ENCODE peak calls at places on chromosomes 11 and 22, in four cellular contexts. One of them, this sample, is unnamed.

GRCh38 chr11:3120071-3120792 is 44.9 kb downstream of the OSBPL5 start:
- DNase-seq in AG09319: no peak
- DNase-seq in CD4-positive, alpha-beta T cell: no peak
- DNase-seq in RWPE1: no peak
- DNase-seq in this sample: no peak

GRCh38 chr22:23256986-23257888 is 76.9 kb downstream of the BCR start:
- DNase-seq in CD4-positive, alpha-beta T cell: no peak
- DNase-seq in RWPE1: peak
- DNase-seq in AG09319: peak
- DNase-seq in this sample: no peak

GRCh38 chr11:8262552-8263108 is 1.0 kb downstream of the LMO1 start:
- DNase-seq in RWPE1: peak
- DNase-seq in CD4-positive, alpha-beta T cell: no peak
- DNase-seq in AG09319: peak
- DNase-seq in this sample: peak

GRCh38 chr11:71247551-71248250 is 4.7 kb downstream of the SHANK2 start:
- DNase-seq in RWPE1: no peak
- DNase-seq in CD4-positive, alpha-beta T cell: no peak
- DNase-seq in AG09319: no peak
- DNase-seq in this sample: no peak

GRCh38 chr11:47241740-47242400 is 6.7 kb downstream of the ACP2 start:
- DNase-seq in CD4-positive, alpha-beta T cell: no peak
- DNase-seq in AG09319: no peak
- DNase-seq in RWPE1: no peak
- DNase-seq in this sample: no peak

GRCh38 chr11:95050595-95051202 is 1.5 kb downstream of the KDM4F start:
- DNase-seq in AG09319: no peak
- DNase-seq in CD4-positive, alpha-beta T cell: no peak
- DNase-seq in RWPE1: no peak
- DNase-seq in this sample: no peak

GRCh38 chr11:16299884-16300778 is 56.2 kb downstream of the SOX6 start:
- DNase-seq in RWPE1: no peak
- DNase-seq in AG09319: no peak
- DNase-seq in CD4-positive, alpha-beta T cell: no peak
- DNase-seq in this sample: no peak

GRCh38 chr22:40533712-40534378 is 102.7 kb downstream of the MRTFA start:
- DNase-seq in RWPE1: peak
- DNase-seq in AG09319: no peak
- DNase-seq in CD4-positive, alpha-beta T cell: peak
- DNase-seq in this sample: no peak

GRCh38 chr11:13318498-13319295 is 41.1 kb downstream of the BMAL1 start:
- DNase-seq in AG09319: no peak
- DNase-seq in CD4-positive, alpha-beta T cell: no peak
- DNase-seq in RWPE1: no peak
- DNase-seq in this sample: no peak

GRCh38 chr22:38404419-38404818 is 50.6 kb downstream of the KCNJ4 start:
- DNase-seq in CD4-positive, alpha-beta T cell: no peak
- DNase-seq in RWPE1: no peak
- DNase-seq in AG09319: no peak
- DNase-seq in this sample: no peak

GRCh38 chr11:75263944-75264349 is 23.4 kb downstream of the TPBGL start:
- DNase-seq in AG09319: no peak
- DNase-seq in RWPE1: no peak
- DNase-seq in CD4-positive, alpha-beta T cell: no peak
- DNase-seq in this sample: no peak

GRCh38 chr11:35875063-35875462 is 68.8 kb upstream of the LDLRAD3 start:
- DNase-seq in CD4-positive, alpha-beta T cell: no peak
- DNase-seq in AG09319: no peak
- DNase-seq in RWPE1: no peak
- DNase-seq in this sample: no peak

GRCh38 chr22:30262917-30263741 is 3.5 kb downstream of the OSM start:
- DNase-seq in AG09319: no peak
- DNase-seq in RWPE1: peak
- DNase-seq in CD4-positive, alpha-beta T cell: peak
- DNase-seq in this sample: peak

GRCh38 chr11:35487532-35488078 is 37.8 kb downstream of the PAMR1 start:
- DNase-seq in AG09319: no peak
- DNase-seq in RWPE1: no peak
- DNase-seq in CD4-positive, alpha-beta T cell: no peak
- DNase-seq in this sample: peak

GRCh38 chr22:41380993-41381328 is 781 bp upstream of the TEF start:
- DNase-seq in CD4-positive, alpha-beta T cell: no peak
- DNase-seq in AG09319: peak
- DNase-seq in RWPE1: peak
- DNase-seq in this sample: no peak

GRCh38 chr11:10605941-10606381 is 37.5 kb upstream of the LYVE1 start:
- DNase-seq in RWPE1: no peak
- DNase-seq in CD4-positive, alpha-beta T cell: no peak
- DNase-seq in AG09319: no peak
- DNase-seq in this sample: peak

DNA sequence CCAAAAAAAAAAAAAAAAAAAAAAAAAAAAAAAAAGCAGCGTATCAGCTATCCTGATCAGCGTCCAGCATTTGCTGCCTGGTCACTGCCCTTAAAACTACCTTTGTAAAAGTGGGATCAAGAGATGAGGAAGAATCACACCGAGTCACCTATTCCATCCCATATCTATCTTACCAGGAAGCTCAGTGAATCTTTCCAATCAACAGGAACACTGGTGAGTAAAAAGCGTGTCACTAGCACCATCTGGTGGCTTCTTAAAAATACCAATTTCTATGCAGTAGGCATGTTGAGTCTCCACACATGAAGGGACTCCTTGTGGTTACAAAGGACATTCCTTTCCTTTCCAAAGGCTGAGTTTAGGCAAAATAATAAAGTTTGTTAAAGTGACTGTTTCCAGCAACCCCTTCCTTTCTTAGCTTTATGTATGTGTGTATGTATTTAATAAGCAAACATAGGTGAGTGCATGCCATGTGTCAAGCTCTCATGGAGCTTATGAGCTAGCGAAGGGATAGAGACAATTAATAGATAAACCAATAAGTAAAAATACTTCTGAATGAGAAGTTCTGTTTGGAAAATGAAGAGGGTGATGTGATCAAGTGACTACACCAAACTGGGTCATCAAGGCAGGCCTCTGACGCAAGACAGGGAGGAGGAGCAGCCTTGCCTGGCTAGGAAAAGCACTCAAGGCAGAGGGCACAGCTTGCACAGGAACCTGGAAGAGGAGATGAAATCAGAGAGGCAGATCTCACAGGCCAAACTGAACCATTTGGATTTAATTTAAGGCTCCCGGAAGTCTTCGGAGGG is 13.9 kb upstream of the TP53AIP1 start:
- DNase-seq in CD4-positive, alpha-beta T cell: no peak
- DNase-seq in AG09319: peak
- DNase-seq in RWPE1: peak
- DNase-seq in this sample: peak
- TF ChIP-seq CTCF in CD4-positive, alpha-beta T cell: peak
- TF ChIP-seq CTCF in AG09319: peak
- TF ChIP-seq CTCF in RWPE1: peak
- TF ChIP-seq CTCF in this sample: peak

DNA sequence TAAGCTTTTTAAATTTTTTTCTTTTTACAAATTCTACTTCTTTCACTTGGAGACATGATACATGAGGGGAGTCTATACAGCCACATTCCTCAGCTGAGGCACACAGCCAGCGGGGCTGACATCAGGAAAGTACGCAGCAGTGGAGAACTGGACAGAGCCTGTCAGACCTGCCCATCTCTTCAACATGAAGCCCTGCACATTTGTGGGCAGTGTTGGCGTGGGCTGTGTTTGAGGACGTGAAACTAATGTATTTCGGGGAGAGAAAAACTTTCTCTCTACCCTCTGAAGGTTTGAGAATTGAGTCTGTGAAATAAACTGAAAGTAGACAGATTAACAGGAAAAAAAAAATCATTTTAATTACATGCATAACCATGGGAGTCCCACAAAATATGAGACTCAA is 84.8 kb upstream of the HTATIP2 start:
- DNase-seq in CD4-positive, alpha-beta T cell: no peak
- DNase-seq in AG09319: no peak
- DNase-seq in RWPE1: no peak
- DNase-seq in this sample: no peak
- TF ChIP-seq CTCF in CD4-positive, alpha-beta T cell: no peak
- TF ChIP-seq CTCF in AG09319: no peak
- TF ChIP-seq CTCF in RWPE1: no peak
- TF ChIP-seq CTCF in this sample: no peak

GRCh38 chr11:1567721-1568100 is 4.4 kb downstream of the DUSP8 start:
- DNase-seq in CD4-positive, alpha-beta T cell: no peak
- DNase-seq in AG09319: no peak
- DNase-seq in RWPE1: no peak
- DNase-seq in this sample: no peak

GRCh38 chr11:1567052-1567720 is 4.9 kb downstream of the DUSP8 start:
- DNase-seq in RWPE1: no peak
- DNase-seq in AG09319: no peak
- DNase-seq in CD4-positive, alpha-beta T cell: no peak
- DNase-seq in this sample: peak

GRCh38 chr11:1565173-1565903 is 6.7 kb downstream of the DUSP8 start:
- DNase-seq in RWPE1: no peak
- DNase-seq in AG09319: no peak
- DNase-seq in CD4-positive, alpha-beta T cell: no peak
- DNase-seq in this sample: peak

GRCh38 chr11:1565904-1566247 is 6.2 kb downstream of the DUSP8 start:
- DNase-seq in CD4-positive, alpha-beta T cell: no peak
- DNase-seq in RWPE1: no peak
- DNase-seq in AG09319: no peak
- DNase-seq in this sample: no peak

DNA sequence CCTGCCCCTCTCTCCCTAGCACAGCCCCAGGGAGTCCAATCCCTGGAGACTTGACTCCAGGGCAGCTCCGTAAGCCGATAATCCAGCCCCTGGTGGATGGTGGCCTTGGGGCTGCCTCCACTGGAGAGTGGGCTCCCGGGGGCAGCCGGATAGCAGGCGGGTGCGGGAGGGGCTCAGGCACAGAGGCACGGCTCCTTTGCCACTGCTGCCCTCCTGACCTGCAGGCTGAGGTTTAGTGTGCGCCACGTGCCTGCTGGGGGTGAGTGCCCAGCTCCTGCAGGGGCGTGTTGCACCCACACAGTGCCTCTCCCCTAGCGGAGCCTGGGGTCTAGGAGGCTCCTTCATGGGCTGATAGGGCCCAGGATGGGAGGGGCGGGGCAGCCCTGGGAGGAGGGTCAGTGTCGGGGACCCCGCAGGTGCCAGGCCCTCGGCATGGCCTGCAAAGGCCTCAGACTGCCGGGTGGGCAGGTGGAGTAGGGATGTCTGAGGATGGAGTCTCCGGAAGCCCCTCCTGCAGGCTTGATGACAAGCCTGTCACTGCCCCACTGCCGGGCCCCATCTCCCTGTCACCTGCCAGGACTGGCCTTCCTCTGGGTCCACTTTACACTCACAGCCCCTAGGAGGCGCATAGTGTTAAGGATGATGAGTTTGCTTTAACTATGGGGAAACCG is 5.6 kb downstream of the DUSP8 start:
- DNase-seq in RWPE1: no peak
- DNase-seq in CD4-positive, alpha-beta T cell: no peak
- DNase-seq in AG09319: no peak
- DNase-seq in this sample: peak
- TF ChIP-seq CTCF in RWPE1: no peak
- TF ChIP-seq CTCF in CD4-positive, alpha-beta T cell: no peak
- TF ChIP-seq CTCF in AG09319: no peak
- TF ChIP-seq CTCF in this sample: no peak

GRCh38 chr11:65109231-65110198 is 2.2 kb upstream of the TM7SF2 start:
- DNase-seq in RWPE1: no peak
- DNase-seq in AG09319: no peak
- DNase-seq in CD4-positive, alpha-beta T cell: no peak
- DNase-seq in this sample: no peak

GRCh38 chr11:65111537-65112225 is at the start of gene TM7SF2:
- DNase-seq in RWPE1: peak
- DNase-seq in AG09319: peak
- DNase-seq in CD4-positive, alpha-beta T cell: peak
- DNase-seq in this sample: peak

GRCh38 chr11:65111159-65111536 is 524 bp upstream of the TM7SF2 start:
- DNase-seq in AG09319: no peak
- DNase-seq in RWPE1: no peak
- DNase-seq in CD4-positive, alpha-beta T cell: no peak
- DNase-seq in this sample: no peak

GRCh38 chr11:65112226-65112550 is 516 bp downstream of the TM7SF2 start:
- DNase-seq in RWPE1: no peak
- DNase-seq in CD4-positive, alpha-beta T cell: no peak
- DNase-seq in AG09319: no peak
- DNase-seq in this sample: no peak

GRCh38 chr11:65110354-65110861 is 1.3 kb upstream of the TM7SF2 start:
- DNase-seq in AG09319: peak
- DNase-seq in CD4-positive, alpha-beta T cell: peak
- DNase-seq in RWPE1: peak
- DNase-seq in this sample: peak
- TF ChIP-seq CTCF in AG09319: peak
- TF ChIP-seq CTCF in CD4-positive, alpha-beta T cell: peak
- TF ChIP-seq CTCF in RWPE1: peak
- TF ChIP-seq CTCF in this sample: peak

GRCh38 chr11:124082371-124082770 is 32.9 kb upstream of the VWA5A start:
- DNase-seq in AG09319: no peak
- DNase-seq in RWPE1: no peak
- DNase-seq in CD4-positive, alpha-beta T cell: no peak
- DNase-seq in this sample: no peak

GRCh38 chr11:124080319-124081001 is 34.8 kb upstream of the VWA5A start:
- DNase-seq in AG09319: no peak
- DNase-seq in CD4-positive, alpha-beta T cell: no peak
- DNase-seq in RWPE1: peak
- DNase-seq in this sample: no peak

GRCh38 chr11:124081496-124081895 is 33.8 kb upstream of the VWA5A start:
- DNase-seq in RWPE1: no peak
- DNase-seq in AG09319: no peak
- DNase-seq in CD4-positive, alpha-beta T cell: no peak
- DNase-seq in this sample: no peak

GRCh38 chr11:124085583-124085982 is 29.7 kb upstream of the VWA5A start:
- DNase-seq in CD4-positive, alpha-beta T cell: no peak
- DNase-seq in RWPE1: peak
- DNase-seq in AG09319: no peak
- DNase-seq in this sample: no peak

DNA sequence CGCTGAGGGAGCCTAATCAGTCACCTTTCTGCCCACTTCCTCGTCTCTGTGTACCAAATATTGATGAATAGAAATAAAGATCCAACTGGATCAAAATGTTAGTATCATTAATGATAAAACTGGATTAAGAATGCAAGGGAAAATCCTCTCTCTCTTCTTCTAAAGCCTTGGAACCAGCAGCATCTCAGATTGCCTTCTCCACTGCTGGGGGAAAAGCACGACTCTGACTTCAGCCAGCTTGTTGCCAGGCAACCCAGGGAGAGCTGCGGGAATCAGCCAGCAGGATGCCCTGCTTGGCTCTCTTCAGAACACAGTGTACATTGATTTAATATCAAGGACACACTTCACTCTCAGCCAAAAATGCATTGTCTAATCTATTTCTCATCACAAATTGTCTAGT is 28.8 kb upstream of the VWA5A start:
- DNase-seq in AG09319: no peak
- DNase-seq in CD4-positive, alpha-beta T cell: no peak
- DNase-seq in RWPE1: no peak
- DNase-seq in this sample: peak
- TF ChIP-seq CTCF in AG09319: no peak
- TF ChIP-seq CTCF in CD4-positive, alpha-beta T cell: no peak
- TF ChIP-seq CTCF in RWPE1: no peak
- TF ChIP-seq CTCF in this sample: no peak

This sample was measured in endothelial cell.